ENCODE peak calls at places on chromosomes 2 and 18, in five cellular contexts. C, G, O, R and H are unnamed samples.

GRCh38 chr18:47795448-47795843 is 135.0 kb downstream of the SMAD2 start:
- DNase-seq in C (no peak), G (peak), O (no peak), R (no peak), H (no peak)

GRCh38 chr2:170717991-170718589 is 3.0 kb downstream of the SP5 start:
- DNase-seq in C (peak), G (no peak), O (no peak), R (no peak), H (no peak)

GRCh38 chr2:236919209-236919608 is 166.5 kb upstream of the COPS8 start:
- DNase-seq in C (no peak), G (peak), O (no peak), R (no peak), H (no peak)

GRCh38 chr2:33694904-33695303 is 95.8 kb upstream of the FAM98A start:
- DNase-seq in C (no peak), G (no peak), O (no peak), R (no peak), H (no peak)

GRCh38 chr2:177397501-177398289 is 5.1 kb downstream of the AGPS start:
- DNase-seq in C (peak), G (peak), O (no peak), R (peak), H (no peak)

GRCh38 chr18:80175451-80176235 is 66.6 kb downstream of the ADNP2 start:
- DNase-seq in C (no peak), G (no peak), O (no peak), R (no peak), H (peak)

GRCh38 chr18:22900558-22901183 is 32.5 kb upstream of the RBBP8 start:
- DNase-seq in C (no peak), G (no peak), O (no peak), R (peak), H (no peak)

GRCh38 chr18:37634516-37634915 is 68.9 kb upstream of the CELF4 start:
- DNase-seq in C (no peak), G (no peak), O (no peak), R (no peak), H (no peak)

GRCh38 chr2:101011152-101011551 is 9.1 kb downstream of the RPL31 start:
- DNase-seq in C (no peak), G (no peak), O (no peak), R (no peak), H (no peak)
- TF ChIP-seq CTCF in C (no peak), G (no peak), O (no peak), R (no peak), H (no peak)

GRCh38 chr2:86622409-86622877 is 1.2 kb downstream of the RNF103 start:
- DNase-seq in C (no peak), G (peak), O (no peak), R (peak), H (peak)

GRCh38 chr2:86625096-86625495 is 1.4 kb upstream of the RNF103 start:
- DNase-seq in C (no peak), G (no peak), O (no peak), R (no peak), H (no peak)

GRCh38 chr2:86622878-86623548 is 652 bp downstream of the RNF103 start:
- DNase-seq in C (no peak), G (no peak), O (peak), R (peak), H (peak)

GRCh38 chr2:86621290-86621943 is 2.2 kb downstream of the RNF103 start:
- DNase-seq in C (no peak), G (no peak), O (no peak), R (no peak), H (no peak)

DNA sequence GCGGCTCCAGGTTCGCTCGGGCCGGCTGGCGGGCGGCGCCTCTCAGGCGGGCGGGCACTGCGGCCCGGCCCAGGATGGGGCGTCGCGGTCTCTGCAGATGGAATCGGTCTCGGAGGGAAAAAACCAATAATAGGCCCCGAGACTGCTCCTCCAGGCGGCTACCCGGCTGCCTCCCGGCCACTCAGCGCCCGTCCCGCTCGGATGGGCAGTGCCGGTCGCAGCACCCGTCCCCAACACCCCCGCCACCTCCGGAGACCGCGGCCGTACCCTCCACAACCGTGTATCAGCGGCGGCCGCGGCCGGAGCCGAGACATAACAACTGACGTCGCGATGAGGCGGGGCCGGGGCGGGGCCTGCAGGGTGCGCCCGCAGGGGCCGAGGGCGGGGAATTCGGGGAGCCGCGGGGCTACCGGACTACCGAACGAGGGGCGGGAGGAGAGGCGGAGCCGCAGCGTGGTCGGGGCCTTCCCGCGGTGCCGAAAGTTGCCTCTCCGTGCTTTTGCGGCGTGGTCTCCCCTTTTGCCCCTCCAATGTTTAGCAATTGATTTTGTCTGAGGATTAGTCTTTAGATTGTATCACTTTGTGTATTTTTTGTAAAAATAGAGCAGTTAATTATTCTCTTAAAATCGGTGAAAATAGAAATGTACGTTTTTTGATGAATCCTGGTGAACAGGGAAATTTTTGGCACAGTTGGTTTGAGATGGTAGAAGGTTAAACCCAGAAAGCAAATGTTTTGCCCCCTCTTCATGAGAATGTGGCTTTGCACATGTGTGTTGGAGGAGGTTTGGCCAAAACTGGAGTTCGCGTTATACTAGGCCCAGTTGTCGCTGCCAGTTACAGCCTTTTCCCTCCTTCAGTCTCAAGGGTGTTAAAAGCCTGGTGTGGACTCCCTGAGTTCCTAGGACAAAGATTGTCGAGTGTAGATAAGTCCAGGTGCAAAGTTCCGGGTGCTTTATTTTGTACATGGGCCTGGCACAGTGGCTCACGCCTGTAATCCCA is at the start of gene RNF103:
- DNase-seq in C (peak), G (peak), O (peak), R (peak), H (peak)
- TF ChIP-seq CTCF in C (peak), G (no peak), O (no peak), R (no peak), H (no peak)

GRCh38 chr2:231718799-231719198 is 10.5 kb downstream of the PTMA start:
- DNase-seq in C (no peak), G (no peak), O (no peak), R (no peak), H (no peak)
- TF ChIP-seq CTCF in C (no peak), G (no peak), O (no peak), R (no peak), H (no peak)

DNA sequence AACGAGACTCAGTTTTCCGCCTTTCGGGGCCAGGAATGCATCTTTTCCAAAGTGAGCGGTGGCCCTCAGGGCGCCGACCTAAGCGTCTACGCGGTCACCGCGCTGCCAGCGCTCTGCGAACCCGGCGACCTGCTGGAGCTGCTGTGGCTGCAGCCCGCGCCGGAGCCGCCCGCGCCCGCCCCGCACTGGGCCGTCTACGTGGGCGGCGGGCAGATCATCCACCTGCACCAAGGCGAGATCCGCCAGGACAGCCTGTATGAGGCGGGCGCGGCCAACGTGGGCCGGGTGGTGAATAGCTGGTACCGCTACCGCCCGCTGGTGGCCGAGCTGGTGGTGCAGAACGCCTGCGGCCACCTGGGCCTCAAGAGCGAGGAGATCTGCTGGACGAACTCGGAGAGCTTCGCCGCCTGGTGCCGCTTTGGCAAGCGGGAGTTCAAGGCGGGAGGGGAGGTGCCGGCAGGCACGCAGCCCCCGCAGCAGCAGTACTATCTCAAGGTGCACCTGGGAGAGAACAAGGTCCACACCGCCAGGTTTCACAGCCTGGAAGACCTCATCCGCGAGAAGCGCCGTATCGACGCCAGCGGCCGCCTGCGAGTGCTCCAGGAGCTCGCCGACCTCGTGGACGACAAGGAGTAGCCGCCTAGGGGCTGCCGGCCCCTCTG is 1.8 kb downstream of the LRATD1 start:
- DNase-seq in C (peak), G (peak), O (peak), R (peak), H (peak)
- TF ChIP-seq CTCF in C (peak), G (peak), O (peak), R (peak), H (peak)

DNA sequence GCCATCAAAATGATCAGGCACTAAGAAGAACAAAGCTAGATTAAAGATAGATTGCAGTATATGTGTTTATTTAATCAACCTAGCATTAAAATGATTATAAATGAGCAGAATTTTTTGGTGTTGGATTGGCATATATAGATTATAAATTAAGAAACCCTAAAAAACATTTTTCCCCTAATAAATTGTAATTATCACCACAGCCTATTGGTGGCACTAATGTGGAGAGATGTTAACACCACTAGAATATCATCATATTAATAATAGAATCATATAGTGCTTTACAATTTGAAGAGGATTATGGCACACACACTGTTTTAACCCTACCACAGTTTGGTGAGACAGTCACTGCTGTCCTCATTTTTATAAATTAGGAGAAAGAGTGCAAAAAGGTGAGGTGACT is 112.4 kb upstream of the RND3 start:
- DNase-seq in C (no peak), G (no peak), O (no peak), R (no peak), H (no peak)
- TF ChIP-seq CTCF in C (no peak), G (peak), O (no peak), R (no peak), H (no peak)

DNA sequence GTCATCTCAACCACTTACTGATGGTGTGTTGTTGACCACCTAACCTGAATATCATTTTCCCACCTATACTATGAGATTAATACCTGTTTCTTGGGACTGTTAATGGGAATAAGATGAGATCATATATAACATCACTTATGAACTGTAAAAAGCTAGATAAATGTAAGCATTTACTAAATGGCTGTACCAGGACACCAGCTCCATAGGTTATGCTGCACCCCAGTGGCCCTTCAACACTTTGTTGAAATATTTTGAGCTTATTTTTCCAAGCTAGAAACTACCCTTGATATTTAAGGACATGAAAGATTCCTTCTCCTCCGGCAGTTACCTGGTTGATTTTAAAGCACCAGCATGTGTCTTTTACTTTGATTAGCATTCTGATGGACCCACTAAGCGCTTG is 138.0 kb upstream of the CDCA7 start:
- DNase-seq in C (no peak), G (no peak), O (no peak), R (no peak), H (no peak)
- TF ChIP-seq CTCF in C (no peak), G (no peak), O (peak), R (no peak), H (no peak)

DNA sequence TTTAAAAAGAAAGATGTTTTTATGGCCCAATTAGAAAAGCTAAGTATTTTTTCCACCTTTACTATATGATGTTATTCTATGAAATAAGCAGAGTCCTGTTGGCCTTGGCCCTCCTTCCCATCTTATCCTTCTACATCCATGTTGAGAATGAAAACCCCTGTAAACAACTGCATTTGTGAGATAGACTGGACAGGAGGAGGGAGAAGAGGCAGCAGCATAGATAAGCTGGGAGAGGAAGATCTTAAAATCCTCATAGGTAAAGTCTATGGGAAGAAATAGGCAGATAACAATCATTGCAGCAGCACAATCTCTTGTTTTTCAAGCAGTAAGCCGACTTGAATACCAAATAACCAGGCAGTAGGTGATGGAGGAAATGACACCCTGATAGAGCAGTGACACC is 207.6 kb upstream of the PARD3B start:
- DNase-seq in C (no peak), G (no peak), O (no peak), R (no peak), H (no peak)
- TF ChIP-seq CTCF in C (no peak), G (no peak), O (no peak), R (no peak), H (no peak)

DNA sequence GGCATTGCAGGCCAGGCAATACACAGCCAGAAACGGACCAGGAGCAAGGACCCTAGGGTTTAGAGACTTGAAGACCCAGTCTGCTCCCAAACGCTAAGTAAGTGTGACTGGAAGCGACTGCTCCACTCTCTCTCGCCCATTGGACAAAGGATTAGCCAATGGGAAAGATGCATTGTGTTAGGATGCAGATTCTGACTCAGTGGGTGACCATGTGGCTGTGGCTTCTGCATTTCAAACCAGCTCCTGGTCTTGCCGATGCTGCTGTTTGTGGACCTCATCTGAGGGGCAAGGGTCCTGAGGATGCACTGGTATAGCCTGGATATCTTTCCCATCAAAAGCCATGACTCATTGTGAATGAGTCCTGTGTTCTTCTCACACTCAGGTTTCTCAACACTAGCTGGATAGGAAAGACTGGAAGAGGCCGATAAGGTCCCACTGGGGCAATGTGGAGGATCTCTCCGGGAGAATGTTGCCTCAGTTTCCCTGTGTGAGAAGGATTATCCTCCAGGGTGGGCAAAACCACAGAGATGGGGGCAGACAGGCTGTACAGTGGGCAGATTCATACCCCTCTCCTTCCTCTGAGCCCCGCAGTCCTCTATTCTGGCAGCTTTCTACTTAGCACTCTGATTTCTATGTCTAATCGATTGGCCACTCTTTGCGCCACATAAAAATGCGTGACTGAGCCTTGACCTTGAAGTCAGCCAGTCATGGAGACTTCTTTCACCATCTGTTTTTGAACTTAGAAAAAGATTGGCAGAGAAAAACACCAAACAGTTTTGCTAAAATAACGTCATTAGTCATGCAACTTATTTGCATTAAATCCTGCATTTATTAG is 257.1 kb downstream of the PRKCE start:
- DNase-seq in C (no peak), G (peak), O (no peak), R (no peak), H (no peak)
- TF ChIP-seq CTCF in C (no peak), G (no peak), O (no peak), R (no peak), H (no peak)

DNA sequence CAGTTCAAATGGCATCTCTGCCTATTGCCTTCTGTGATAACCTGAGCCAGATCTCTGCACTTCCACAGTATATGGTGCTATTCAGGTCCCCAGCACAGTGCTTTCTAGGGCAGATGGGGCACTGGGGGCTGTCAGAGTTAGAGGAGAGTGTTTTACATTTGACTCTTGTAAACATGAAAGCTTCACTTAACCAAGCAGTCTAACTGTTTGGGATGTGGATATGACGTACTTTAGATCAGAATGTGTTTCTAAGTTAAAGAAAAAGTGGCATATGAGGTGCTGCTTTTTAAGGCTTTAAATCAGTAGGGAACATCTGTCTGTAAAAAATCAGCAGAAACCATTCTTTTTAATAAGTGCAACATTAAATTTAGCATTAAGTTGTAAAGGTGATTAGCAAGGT is 75.7 kb downstream of the MYO1B start:
- DNase-seq in C (no peak), G (no peak), O (no peak), R (no peak), H (no peak)
- TF ChIP-seq CTCF in C (no peak), G (no peak), O (no peak), R (no peak), H (no peak)